ENCODE peak calls at places on chromosomes 13 and 19, in seven cellular contexts. One of them, this sample, is unnamed.

GRCh38 chr19:43532571-43532961 is 422 bp upstream of the ZNF575 start:
- DNase-seq in IMR-90: no peak
- DNase-seq in H9: peak; percentile 48
- DNase-seq in tibial artery: peak; percentile 85
- DNase-seq in psoas muscle: no peak
- DNase-seq in naive thymus-derived CD4-positive, alpha-beta T cell: no peak
- DNase-seq in HCT116: peak; percentile 65
- DNase-seq in this sample: peak; percentile 76

GRCh38 chr13:44396963-44397580 is 23.4 kb downstream of the SERP2 start:
- DNase-seq in tibial artery: no peak
- DNase-seq in H9: no peak
- DNase-seq in naive thymus-derived CD4-positive, alpha-beta T cell: no peak
- DNase-seq in IMR-90: peak; percentile 26
- DNase-seq in psoas muscle: no peak
- DNase-seq in HCT116: no peak
- DNase-seq in this sample: peak; percentile 28

GRCh38 chr13:110887242-110887954 is 27.5 kb downstream of the ANKRD10 start:
- DNase-seq in H9: no peak
- DNase-seq in psoas muscle: no peak
- DNase-seq in HCT116: no peak
- DNase-seq in naive thymus-derived CD4-positive, alpha-beta T cell: no peak
- DNase-seq in IMR-90: peak; percentile 40
- DNase-seq in tibial artery: no peak
- DNase-seq in this sample: no peak

GRCh38 chr13:26022538-26023292 is 29.1 kb downstream of the SHISA2 start:
- DNase-seq in H9: no peak
- DNase-seq in tibial artery: peak; percentile 81
- DNase-seq in HCT116: no peak
- DNase-seq in psoas muscle: peak; percentile 86
- DNase-seq in IMR-90: peak; percentile 47
- DNase-seq in naive thymus-derived CD4-positive, alpha-beta T cell: no peak
- DNase-seq in this sample: peak; percentile 81

GRCh38 chr19:29418106-29418684 is 107.6 kb upstream of the VSTM2B start:
- DNase-seq in naive thymus-derived CD4-positive, alpha-beta T cell: no peak
- DNase-seq in psoas muscle: no peak
- DNase-seq in H9: no peak
- DNase-seq in HCT116: no peak
- DNase-seq in tibial artery: no peak
- DNase-seq in IMR-90: no peak
- DNase-seq in this sample: no peak

GRCh38 chr13:19596960-19597361 is 35.6 kb upstream of the TPTE2 start:
- DNase-seq in H9: no peak
- DNase-seq in IMR-90: peak; percentile 74
- DNase-seq in tibial artery: no peak
- DNase-seq in naive thymus-derived CD4-positive, alpha-beta T cell: no peak
- DNase-seq in HCT116: peak; percentile 40
- DNase-seq in psoas muscle: no peak
- DNase-seq in this sample: no peak

GRCh38 chr13:52428295-52428694 is 22.1 kb downstream of the VPS36 start:
- DNase-seq in tibial artery: no peak
- DNase-seq in HCT116: no peak
- DNase-seq in naive thymus-derived CD4-positive, alpha-beta T cell: no peak
- DNase-seq in H9: no peak
- DNase-seq in IMR-90: peak; percentile 70
- DNase-seq in psoas muscle: no peak
- DNase-seq in this sample: no peak

GRCh38 chr13:37479901-37480300 is 118.7 kb downstream of the POSTN start:
- DNase-seq in naive thymus-derived CD4-positive, alpha-beta T cell: no peak
- DNase-seq in tibial artery: no peak
- DNase-seq in H9: no peak
- DNase-seq in psoas muscle: no peak
- DNase-seq in IMR-90: peak; percentile 23
- DNase-seq in HCT116: no peak
- DNase-seq in this sample: no peak

GRCh38 chr19:41774515-41774980 is 19.2 kb downstream of the CEACAM6 start:
- DNase-seq in H9: no peak
- DNase-seq in tibial artery: no peak
- DNase-seq in HCT116: peak; percentile 88
- DNase-seq in IMR-90: no peak
- DNase-seq in naive thymus-derived CD4-positive, alpha-beta T cell: peak; percentile 79
- DNase-seq in psoas muscle: no peak
- DNase-seq in this sample: peak; percentile 58

GRCh38 chr19:10193666-10194499 is 870 bp downstream of the DNMT1 start:
- DNase-seq in naive thymus-derived CD4-positive, alpha-beta T cell: no peak
- DNase-seq in psoas muscle: no peak
- DNase-seq in H9: peak; percentile 48
- DNase-seq in tibial artery: no peak
- DNase-seq in HCT116: no peak
- DNase-seq in IMR-90: peak; percentile 76
- DNase-seq in this sample: no peak

GRCh38 chr19:42269518-42270345 is 680 bp downstream of the CIC start:
- DNase-seq in psoas muscle: peak; percentile 25
- DNase-seq in tibial artery: peak; percentile 68
- DNase-seq in IMR-90: no peak
- DNase-seq in naive thymus-derived CD4-positive, alpha-beta T cell: no peak
- DNase-seq in HCT116: no peak
- DNase-seq in H9: no peak
- DNase-seq in this sample: no peak

GRCh38 chr19:38383184-38383583 is 4.7 kb downstream of the GGN start:
- DNase-seq in HCT116: no peak
- DNase-seq in naive thymus-derived CD4-positive, alpha-beta T cell: no peak
- DNase-seq in H9: no peak
- DNase-seq in psoas muscle: no peak
- DNase-seq in tibial artery: no peak
- DNase-seq in IMR-90: no peak
- DNase-seq in this sample: no peak

GRCh38 chr19:55340144-55340783 is 588 bp downstream of the KMT5C start:
- DNase-seq in H9: peak; percentile 52
- DNase-seq in tibial artery: no peak
- DNase-seq in psoas muscle: peak; percentile 34
- DNase-seq in naive thymus-derived CD4-positive, alpha-beta T cell: no peak
- DNase-seq in IMR-90: no peak
- DNase-seq in HCT116: no peak
- DNase-seq in this sample: peak; percentile 66

GRCh38 chr19:49763230-49763629 is at the start of gene TSKS:
- DNase-seq in psoas muscle: no peak
- DNase-seq in IMR-90: no peak
- DNase-seq in naive thymus-derived CD4-positive, alpha-beta T cell: no peak
- DNase-seq in HCT116: no peak
- DNase-seq in H9: no peak
- DNase-seq in tibial artery: no peak
- DNase-seq in this sample: no peak

GRCh38 chr13:32548837-32549236 is 10.2 kb upstream of the N4BP2L2 start:
- DNase-seq in naive thymus-derived CD4-positive, alpha-beta T cell: no peak
- DNase-seq in IMR-90: peak; percentile 41
- DNase-seq in H9: no peak
- DNase-seq in tibial artery: no peak
- DNase-seq in psoas muscle: no peak
- DNase-seq in HCT116: no peak
- DNase-seq in this sample: no peak

GRCh38 chr13:24123761-24124160 is 36.8 kb upstream of the SPATA13 start:
- DNase-seq in HCT116: no peak
- DNase-seq in H9: no peak
- DNase-seq in naive thymus-derived CD4-positive, alpha-beta T cell: no peak
- DNase-seq in tibial artery: no peak
- DNase-seq in psoas muscle: no peak
- DNase-seq in IMR-90: no peak
- DNase-seq in this sample: no peak

GRCh38 chr13:94704347-94705080 is 7.8 kb downstream of the SOX21 start:
- DNase-seq in psoas muscle: no peak
- DNase-seq in HCT116: no peak
- DNase-seq in naive thymus-derived CD4-positive, alpha-beta T cell: no peak
- DNase-seq in H9: peak; percentile 81
- DNase-seq in IMR-90: no peak
- DNase-seq in tibial artery: no peak
- DNase-seq in this sample: no peak

GRCh38 chr19:5001547-5002131 is 32.7 kb downstream of the KDM4B start:
- DNase-seq in psoas muscle: no peak
- DNase-seq in IMR-90: peak; percentile 71
- DNase-seq in H9: peak; percentile 61
- DNase-seq in tibial artery: no peak
- DNase-seq in HCT116: peak; percentile 32
- DNase-seq in naive thymus-derived CD4-positive, alpha-beta T cell: peak; percentile 27
- DNase-seq in this sample: no peak

GRCh38 chr19:49340069-49340864 is 5.1 kb downstream of the CD37 start:
- DNase-seq in naive thymus-derived CD4-positive, alpha-beta T cell: no peak
- DNase-seq in HCT116: no peak
- DNase-seq in IMR-90: no peak
- DNase-seq in tibial artery: peak; percentile 97
- DNase-seq in H9: peak; percentile 82
- DNase-seq in psoas muscle: peak; percentile 59
- DNase-seq in this sample: peak; percentile 75

GRCh38 chr13:113669231-113669870 is 2.3 kb downstream of the GRK1 start:
- DNase-seq in IMR-90: no peak
- DNase-seq in tibial artery: peak; percentile 48
- DNase-seq in psoas muscle: no peak
- DNase-seq in HCT116: no peak
- DNase-seq in H9: no peak
- DNase-seq in naive thymus-derived CD4-positive, alpha-beta T cell: no peak
- DNase-seq in this sample: peak; percentile 14

GRCh38 chr19:40026597-40026970 is 29.4 kb downstream of the ZNF780B start:
- DNase-seq in naive thymus-derived CD4-positive, alpha-beta T cell: no peak
- DNase-seq in IMR-90: no peak
- DNase-seq in H9: no peak
- DNase-seq in tibial artery: no peak
- DNase-seq in HCT116: no peak
- DNase-seq in psoas muscle: no peak
- DNase-seq in this sample: no peak

GRCh38 chr19:40023969-40024368 is 27.1 kb downstream of the ZNF546 start:
- DNase-seq in psoas muscle: no peak
- DNase-seq in naive thymus-derived CD4-positive, alpha-beta T cell: no peak
- DNase-seq in IMR-90: no peak
- DNase-seq in H9: no peak
- DNase-seq in HCT116: no peak
- DNase-seq in tibial artery: no peak
- DNase-seq in this sample: no peak

DNA sequence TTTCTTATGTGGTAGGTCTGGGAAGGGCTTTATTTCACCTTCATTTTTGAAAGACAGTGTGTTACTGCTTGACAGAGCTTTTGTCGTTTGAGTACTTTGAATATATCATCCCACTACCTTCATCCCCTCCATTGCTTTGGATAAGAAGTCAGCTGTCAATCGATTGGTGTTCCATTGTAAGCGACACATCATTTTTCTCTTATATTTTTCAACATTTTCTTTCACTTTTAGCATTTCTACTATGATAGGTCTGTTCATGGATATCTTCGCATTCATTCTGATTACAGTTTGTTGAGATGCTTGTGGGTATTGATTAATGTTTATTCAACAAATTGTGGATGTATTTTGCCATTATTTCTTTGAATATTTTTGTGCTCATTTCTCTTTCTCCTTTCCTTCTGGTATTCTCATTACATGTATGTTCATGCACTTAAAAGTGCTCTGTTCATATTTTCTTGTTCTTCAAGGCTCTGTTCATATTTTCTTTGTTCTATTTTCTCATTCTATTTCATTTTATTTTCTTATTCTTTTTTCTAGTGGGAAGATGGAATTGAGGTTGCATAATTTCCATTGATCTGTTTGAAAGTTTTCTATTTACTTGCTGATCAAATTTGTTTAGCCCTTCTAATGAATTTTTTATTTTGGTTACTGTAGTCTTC is 29.2 kb downstream of the ZNF546 start:
- DNase-seq in naive thymus-derived CD4-positive, alpha-beta T cell: no peak
- DNase-seq in HCT116: no peak
- DNase-seq in tibial artery: no peak
- DNase-seq in H9: no peak
- DNase-seq in IMR-90: no peak
- DNase-seq in psoas muscle: no peak
- DNase-seq in this sample: no peak
- H3K9me3 ChIP-seq in naive thymus-derived CD4-positive, alpha-beta T cell: peaks cover 71% of the 10 kb centered on the region
- H3K9me3 ChIP-seq in HCT116: peaks cover 50% of the 10 kb centered on the region
- H3K9me3 ChIP-seq in tibial artery: peaks cover 99% of the 10 kb centered on the region
- H3K9me3 ChIP-seq in H9: peaks cover 71% of the 10 kb centered on the region
- H3K9me3 ChIP-seq in IMR-90: peaks cover 53% of the 10 kb centered on the region
- H3K9me3 ChIP-seq in psoas muscle: peaks cover 71% of the 10 kb centered on the region
- H3K9me3 ChIP-seq in this sample: peaks cover 98% of the 10 kb centered on the region

GRCh38 chr13:93248627-93249047 is 22.0 kb downstream of the GPC6 start:
- DNase-seq in naive thymus-derived CD4-positive, alpha-beta T cell: no peak
- DNase-seq in tibial artery: peak; percentile 80
- DNase-seq in HCT116: no peak
- DNase-seq in H9: peak; percentile 60
- DNase-seq in IMR-90: peak; percentile 35
- DNase-seq in psoas muscle: no peak
- DNase-seq in this sample: peak; percentile 68
- H3K4me1 ChIP-seq in naive thymus-derived CD4-positive, alpha-beta T cell: no peaks in the 10 kb centered on the region
- H3K4me1 ChIP-seq in tibial artery: peaks cover 10% of the 10 kb centered on the region
- H3K4me1 ChIP-seq in HCT116: no peaks in the 10 kb centered on the region
- H3K4me1 ChIP-seq in H9: peaks cover 15% of the 10 kb centered on the region
- H3K4me1 ChIP-seq in IMR-90: peaks cover 14% of the 10 kb centered on the region
- H3K4me1 ChIP-seq in psoas muscle: no peaks in the 10 kb centered on the region
- H3K4me1 ChIP-seq in this sample: no peaks in the 10 kb centered on the region

DNA sequence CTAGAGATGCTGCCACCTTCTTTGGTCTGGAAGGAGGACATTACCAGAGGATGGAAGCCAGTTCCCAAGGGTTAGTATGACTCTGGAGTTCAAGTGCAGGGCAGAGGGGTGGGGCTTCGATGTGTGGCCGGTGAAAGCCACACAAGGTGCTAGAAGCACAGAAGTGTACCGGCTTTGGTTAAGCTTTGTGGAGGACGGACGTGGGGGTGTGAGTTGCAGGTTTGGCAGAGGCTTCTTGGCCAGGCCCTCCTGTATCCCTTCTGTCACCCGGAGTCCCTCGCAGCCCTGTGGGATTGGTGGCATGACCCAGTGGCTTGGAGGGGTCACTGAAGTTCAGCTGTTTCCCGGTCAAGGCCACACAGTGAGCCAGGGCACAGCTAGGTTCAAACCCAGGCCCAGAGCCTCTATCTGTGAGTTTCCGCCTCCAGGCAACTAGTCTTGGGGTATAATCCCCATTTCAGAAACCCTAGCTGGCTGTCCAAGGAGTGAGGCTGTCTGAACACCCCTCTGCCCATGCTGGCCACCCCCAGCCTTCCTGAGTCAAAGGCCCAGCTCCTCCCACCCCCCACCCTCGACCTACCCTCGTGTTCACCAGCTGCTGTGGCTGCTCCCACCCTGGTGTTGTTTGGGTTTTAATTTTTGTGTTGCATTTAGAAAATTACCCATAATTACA is 4.6 kb upstream of the SSBP4 start:
- DNase-seq in psoas muscle: no peak
- DNase-seq in H9: peak; percentile 35
- DNase-seq in naive thymus-derived CD4-positive, alpha-beta T cell: no peak
- DNase-seq in tibial artery: peak; percentile 72
- DNase-seq in HCT116: no peak
- DNase-seq in IMR-90: no peak
- DNase-seq in this sample: peak; percentile 51
- H3K27ac ChIP-seq in psoas muscle: peak overlapping the region; percentile 86
- H3K27ac ChIP-seq in H9: no peak overlapping the region
- H3K27ac ChIP-seq in naive thymus-derived CD4-positive, alpha-beta T cell: no peak overlapping the region
- H3K27ac ChIP-seq in tibial artery: peak overlapping the region; percentile 90
- H3K27ac ChIP-seq in HCT116: peak overlapping the region; percentile 98
- H3K27ac ChIP-seq in IMR-90: peak overlapping the region; percentile 78
- H3K27ac ChIP-seq in this sample: peak overlapping the region; percentile 97

DNA sequence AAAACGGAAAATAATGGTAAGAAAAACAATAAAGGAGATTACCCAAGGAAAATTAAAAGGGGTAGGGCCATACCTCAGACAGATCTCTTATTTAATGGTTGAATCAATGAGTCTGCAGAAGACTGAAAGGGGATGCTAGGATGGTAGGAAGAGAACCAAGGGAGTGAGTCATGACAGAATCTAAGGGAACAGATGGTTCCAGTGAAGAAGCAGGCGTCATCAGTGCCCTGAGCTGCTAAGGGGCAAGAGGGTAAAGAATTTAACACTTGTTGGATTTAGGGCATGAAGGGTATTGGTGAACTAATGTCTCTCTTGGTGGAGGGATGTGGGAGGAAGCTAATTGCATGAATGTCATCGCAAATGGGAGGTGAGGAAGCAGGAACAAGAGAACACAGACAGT is 329.2 kb upstream of the TSHZ3 start:
- DNase-seq in IMR-90: no peak
- DNase-seq in tibial artery: no peak
- DNase-seq in HCT116: no peak
- DNase-seq in H9: no peak
- DNase-seq in naive thymus-derived CD4-positive, alpha-beta T cell: no peak
- DNase-seq in psoas muscle: no peak
- DNase-seq in this sample: no peak
- H3K9me3 ChIP-seq in IMR-90: no peaks in the 10 kb centered on the region
- H3K9me3 ChIP-seq in tibial artery: no peaks in the 10 kb centered on the region
- H3K9me3 ChIP-seq in HCT116: peaks cover 7% of the 10 kb centered on the region
- H3K9me3 ChIP-seq in H9: no peaks in the 10 kb centered on the region
- H3K9me3 ChIP-seq in naive thymus-derived CD4-positive, alpha-beta T cell: no peaks in the 10 kb centered on the region
- H3K9me3 ChIP-seq in psoas muscle: no peaks in the 10 kb centered on the region
- H3K9me3 ChIP-seq in this sample: no peaks in the 10 kb centered on the region